ENCODE peak calls at places on chromosome 20, in ten cellular contexts. I is neural progenitor cell; D is HFFc6; G is GM12891; C is activated CD8-positive, alpha-beta memory T cell treated with anti-CD3 and anti-CD28 coated beads, Interleukin-2, amount 10 ng/mL, durations not matched to agents 7 days and 5 days; H is neural crest cell; S is endothelial cell; K is activated CD4-positive, alpha-beta memory T cell treated with anti-CD3 and anti-CD28 coated beads, Interleukin-2, amount 10 ng/mL, durations not matched to agents 7 days and 5 days; B is mesothelial cell of epicardium; J is NCI-H2029. Y is an unnamed sample.

GRCh38 chr20:8082999-8083398 is 49.1 kb upstream of the PLCB1 start:
- DNase-seq in G (no peak), S (no peak), K (no peak), H (no peak), C (no peak), I (no peak), D (no peak), J (no peak), B (no peak), Y (peak)

GRCh38 chr20:58611236-58612020 is 39.7 kb upstream of the STX16 start:
- DNase-seq in K (no peak), I (no peak), G (no peak), B (no peak), H (no peak), C (no peak), D (no peak), J (no peak), S (no peak), Y (no peak)

GRCh38 chr20:4136078-4136966 is 121.0 kb upstream of the RNF24 start:
- DNase-seq in C (no peak), J (no peak), H (no peak), B (no peak), S (no peak), G (no peak), K (no peak), D (no peak), I (no peak), Y (no peak)

GRCh38 chr20:12976720-12977633 is 31.8 kb upstream of the SPTLC3 start:
- DNase-seq in K (no peak), I (no peak), C (no peak), S (no peak), D (no peak), G (no peak), H (no peak), B (no peak), J (no peak), Y (no peak)

GRCh38 chr20:19880256-19881079 is 122.4 kb downstream of the RIN2 start:
- DNase-seq in G (no peak), D (peak), H (no peak), K (no peak), C (no peak), S (no peak), B (no peak), I (no peak), J (no peak), Y (no peak)

GRCh38 chr20:49559411-49560081 is 8.4 kb downstream of the PTGIS start:
- DNase-seq in S (no peak), J (no peak), K (peak), B (no peak), I (no peak), H (no peak), D (peak), G (no peak), C (no peak), Y (peak)

GRCh38 chr20:25054133-25054820 is 3.7 kb downstream of the ACSS1 start:
- DNase-seq in G (no peak), K (no peak), B (no peak), C (no peak), I (no peak), J (no peak), S (no peak), D (no peak), H (no peak), Y (no peak)

GRCh38 chr20:38330638-38331037 is 15.6 kb upstream of the LBP start:
- DNase-seq in K (no peak), S (no peak), D (no peak), H (no peak), G (no peak), I (no peak), B (no peak), C (no peak), J (no peak), Y (no peak)

GRCh38 chr20:48690888-48691287 is 136.9 kb downstream of the PREX1 start:
- DNase-seq in C (no peak), I (no peak), H (no peak), S (no peak), G (no peak), D (no peak), K (no peak), B (no peak), J (no peak), Y (no peak)

GRCh38 chr20:48903705-48904104 is 17.8 kb upstream of the ARFGEF2 start:
- DNase-seq in G (no peak), J (no peak), C (no peak), I (no peak), K (no peak), B (no peak), H (no peak), D (no peak), S (no peak), Y (no peak)

GRCh38 chr20:40744494-40745175 is 55.6 kb upstream of the MAFB start:
- DNase-seq in D (no peak), G (no peak), H (no peak), I (no peak), C (peak), K (no peak), J (no peak), B (no peak), S (no peak), Y (no peak)

GRCh38 chr20:48682529-48683385 is 145.0 kb downstream of the PREX1 start:
- DNase-seq in S (peak), J (peak), K (no peak), B (peak), I (peak), D (peak), G (no peak), H (no peak), C (no peak), Y (peak)

GRCh38 chr20:10713161-10713560 is 39.4 kb upstream of the JAG1 start:
- DNase-seq in S (no peak), H (no peak), B (no peak), K (no peak), I (no peak), J (no peak), C (no peak), D (no peak), G (no peak), Y (no peak)

GRCh38 chr20:25544760-25545159 is 40.6 kb downstream of the NINL start:
- DNase-seq in J (no peak), H (no peak), K (no peak), G (no peak), I (no peak), S (no peak), D (no peak), B (no peak), C (no peak), Y (no peak)